ENCODE peak calls at places on chromosomes 3 and 15, in five cellular contexts. One of them, this sample, is unnamed.

GRCh38 chr3:48607519-48607918 is 1.9 kb downstream of the UQCRC1 start:
- DNase-seq in iPS DF 6.9: no peak
- DNase-seq in colonic mucosa: no peak
- DNase-seq in neural progenitor cell: no peak
- DNase-seq in uterus: no peak
- DNase-seq in this sample: no peak

GRCh38 chr3:146967786-146968185 is 362.6 kb upstream of the PLSCR5 start:
- DNase-seq in iPS DF 6.9: no peak
- DNase-seq in colonic mucosa: no peak
- DNase-seq in neural progenitor cell: no peak
- DNase-seq in uterus: no peak
- DNase-seq in this sample: peak; percentile 35

GRCh38 chr15:79673416-79674123 is 223.2 kb downstream of the MTHFS start:
- DNase-seq in iPS DF 6.9: no peak
- DNase-seq in colonic mucosa: no peak
- DNase-seq in neural progenitor cell: peak; percentile 40
- DNase-seq in uterus: no peak
- DNase-seq in this sample: no peak

GRCh38 chr15:90915216-90915807 is 12.2 kb downstream of the MAN2A2 start:
- DNase-seq in iPS DF 6.9: no peak
- DNase-seq in colonic mucosa: no peak
- DNase-seq in neural progenitor cell: no peak
- DNase-seq in uterus: no peak
- DNase-seq in this sample: no peak

GRCh38 chr3:69391554-69391953 is 5.7 kb upstream of the FRMD4B start:
- DNase-seq in iPS DF 6.9: no peak
- DNase-seq in colonic mucosa: no peak
- DNase-seq in neural progenitor cell: no peak
- DNase-seq in uterus: no peak
- DNase-seq in this sample: no peak

GRCh38 chr3:55416381-55416821 is 70.7 kb downstream of the WNT5A start:
- DNase-seq in iPS DF 6.9: no peak
- DNase-seq in colonic mucosa: no peak
- DNase-seq in neural progenitor cell: no peak
- DNase-seq in uterus: no peak
- DNase-seq in this sample: no peak

GRCh38 chr15:41827880-41828746 is at the start of gene JMJD7:
- DNase-seq in iPS DF 6.9: peak; percentile 50
- DNase-seq in colonic mucosa: peak; percentile 98
- DNase-seq in neural progenitor cell: peak; percentile 96
- DNase-seq in uterus: peak; percentile 94
- DNase-seq in this sample: no peak

GRCh38 chr15:62137216-62137884 is 27.7 kb downstream of the C2CD4B start:
- DNase-seq in iPS DF 6.9: no peak
- DNase-seq in colonic mucosa: no peak
- DNase-seq in neural progenitor cell: no peak
- DNase-seq in uterus: no peak
- DNase-seq in this sample: no peak

GRCh38 chr15:66850078-66850991 is 148.3 kb downstream of the SMAD6 start:
- DNase-seq in iPS DF 6.9: no peak
- DNase-seq in colonic mucosa: peak; percentile 17
- DNase-seq in neural progenitor cell: no peak
- DNase-seq in uterus: no peak
- DNase-seq in this sample: no peak

GRCh38 chr3:107545680-107546120 is 22.9 kb downstream of the BBX start:
- DNase-seq in iPS DF 6.9: no peak
- DNase-seq in colonic mucosa: no peak
- DNase-seq in neural progenitor cell: no peak
- DNase-seq in uterus: no peak
- DNase-seq in this sample: no peak

GRCh38 chr3:156818890-156819289 is 7.3 kb upstream of the LEKR1 start:
- DNase-seq in iPS DF 6.9: no peak
- DNase-seq in colonic mucosa: no peak
- DNase-seq in neural progenitor cell: no peak
- DNase-seq in uterus: no peak
- DNase-seq in this sample: no peak

GRCh38 chr3:156817931-156818765 is 8.0 kb upstream of the LEKR1 start:
- DNase-seq in iPS DF 6.9: no peak
- DNase-seq in colonic mucosa: no peak
- DNase-seq in neural progenitor cell: no peak
- DNase-seq in uterus: no peak
- DNase-seq in this sample: no peak

GRCh38 chr3:156816091-156816793 is 9.9 kb upstream of the LEKR1 start:
- DNase-seq in iPS DF 6.9: no peak
- DNase-seq in colonic mucosa: peak; percentile 43
- DNase-seq in neural progenitor cell: peak; percentile 79
- DNase-seq in uterus: peak; percentile 27
- DNase-seq in this sample: no peak

GRCh38 chr3:156814295-156814694 is 11.9 kb upstream of the LEKR1 start:
- DNase-seq in iPS DF 6.9: no peak
- DNase-seq in colonic mucosa: no peak
- DNase-seq in neural progenitor cell: no peak
- DNase-seq in uterus: no peak
- DNase-seq in this sample: no peak

DNA sequence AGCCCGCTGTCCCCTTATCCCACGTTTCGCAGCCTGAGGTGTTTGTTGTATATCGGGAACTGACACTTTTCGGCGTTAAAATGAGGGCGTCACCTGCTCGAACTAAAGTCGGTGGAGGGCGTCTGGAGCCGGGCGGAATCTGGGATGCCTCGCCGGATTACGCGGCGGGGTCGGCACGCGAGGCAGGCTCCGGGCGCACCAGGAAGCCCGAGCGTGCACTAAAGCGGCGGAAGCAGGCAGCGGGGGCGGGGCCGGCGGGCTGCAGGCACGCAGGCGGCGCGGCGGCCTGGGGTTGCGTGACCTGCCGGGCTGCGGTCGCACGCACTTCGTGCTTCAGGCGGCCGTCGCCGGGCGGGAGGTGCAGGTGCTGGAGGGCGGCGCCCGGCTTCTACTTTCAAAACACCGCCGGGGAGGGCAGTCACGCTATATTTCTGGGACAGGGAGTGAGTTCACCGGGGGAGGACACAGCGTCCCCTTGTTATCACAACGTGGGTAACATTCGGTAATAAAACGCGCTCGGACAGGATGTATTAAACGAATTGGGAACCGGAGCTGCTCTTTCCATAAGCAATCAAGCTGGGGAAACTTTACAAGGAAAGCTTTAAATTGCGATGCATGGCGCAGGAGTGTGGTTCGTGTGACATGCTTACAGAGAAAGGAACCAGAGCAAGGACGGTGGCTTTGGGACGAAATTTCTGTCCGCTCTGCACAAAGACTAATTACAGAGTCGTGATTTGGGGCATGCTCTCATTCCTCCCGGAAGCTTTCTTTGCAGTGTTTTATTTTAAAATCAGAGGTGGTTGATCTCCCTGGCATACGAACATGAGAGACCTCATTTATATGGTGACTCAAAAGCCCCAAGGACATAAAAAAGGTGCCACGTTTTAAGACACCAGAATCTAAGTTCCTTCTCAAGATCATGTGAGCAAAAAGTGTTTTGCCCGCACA is 9.1 kb upstream of the LEKR1 start:
- DNase-seq in iPS DF 6.9: no peak
- DNase-seq in colonic mucosa: peak; percentile 88
- DNase-seq in neural progenitor cell: peak; percentile 96
- DNase-seq in uterus: peak; percentile 76
- DNase-seq in this sample: no peak
- H3K36me3 ChIP-seq in iPS DF 6.9: no peaks in the 10 kb centered on the region
- H3K36me3 ChIP-seq in colonic mucosa: no peaks in the 10 kb centered on the region
- H3K36me3 ChIP-seq in neural progenitor cell: no peaks in the 10 kb centered on the region
- H3K36me3 ChIP-seq in uterus: no peaks in the 10 kb centered on the region
- H3K36me3 ChIP-seq in this sample: no peaks in the 10 kb centered on the region

DNA sequence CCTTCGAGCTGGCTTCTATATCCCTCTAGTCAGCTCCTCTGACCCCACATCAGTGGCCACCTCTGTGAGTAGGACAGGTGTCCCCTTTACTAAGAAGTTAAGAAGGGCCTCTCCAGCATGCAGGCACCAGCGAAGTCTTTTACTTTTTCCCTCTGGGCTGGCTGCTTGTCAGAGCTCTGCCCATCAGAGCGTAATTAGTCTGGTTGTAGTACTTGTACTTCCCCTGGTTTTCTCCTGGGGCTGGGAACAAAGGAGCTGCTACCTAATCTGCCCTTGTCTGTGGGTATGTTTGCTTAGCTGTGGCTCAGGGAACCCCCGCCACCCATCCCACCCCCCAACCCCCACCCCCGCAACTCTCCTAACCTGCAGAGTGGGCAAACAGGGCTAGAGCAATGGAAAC is 27.4 kb upstream of the ALPK3 start:
- DNase-seq in iPS DF 6.9: no peak
- DNase-seq in colonic mucosa: no peak
- DNase-seq in neural progenitor cell: peak; percentile 54
- DNase-seq in uterus: no peak
- DNase-seq in this sample: no peak
- H3K36me3 ChIP-seq in iPS DF 6.9: no peaks in the 10 kb centered on the region
- H3K36me3 ChIP-seq in colonic mucosa: peaks cover 9% of the 10 kb centered on the region
- H3K36me3 ChIP-seq in neural progenitor cell: peaks cover 4% of the 10 kb centered on the region
- H3K36me3 ChIP-seq in uterus: no peaks in the 10 kb centered on the region
- H3K36me3 ChIP-seq in this sample: peaks cover 50% of the 10 kb centered on the region

GRCh38 chr3:47004369-47005211 is 25.1 kb downstream of the NBEAL2 start:
- DNase-seq in iPS DF 6.9: no peak
- DNase-seq in colonic mucosa: no peak
- DNase-seq in neural progenitor cell: no peak
- DNase-seq in uterus: peak; percentile 12
- DNase-seq in this sample: no peak
- H3K36me3 ChIP-seq in iPS DF 6.9: peaks cover 46% of the 10 kb centered on the region
- H3K36me3 ChIP-seq in colonic mucosa: peaks cover 18% of the 10 kb centered on the region
- H3K36me3 ChIP-seq in neural progenitor cell: no peaks in the 10 kb centered on the region
- H3K36me3 ChIP-seq in uterus: no peaks in the 10 kb centered on the region
- H3K36me3 ChIP-seq in this sample: no peaks in the 10 kb centered on the region

GRCh38 chr3:141519587-141519986 is 32.8 kb downstream of the RASA2 start:
- DNase-seq in iPS DF 6.9: no peak
- DNase-seq in colonic mucosa: no peak
- DNase-seq in neural progenitor cell: no peak
- DNase-seq in uterus: no peak
- DNase-seq in this sample: no peak
- H3K36me3 ChIP-seq in iPS DF 6.9: no peaks in the 10 kb centered on the region
- H3K36me3 ChIP-seq in colonic mucosa: no peaks in the 10 kb centered on the region
- H3K36me3 ChIP-seq in neural progenitor cell: peaks cover 7% of the 10 kb centered on the region
- H3K36me3 ChIP-seq in uterus: no peaks in the 10 kb centered on the region
- H3K36me3 ChIP-seq in this sample: peaks cover 22% of the 10 kb centered on the region

DNA sequence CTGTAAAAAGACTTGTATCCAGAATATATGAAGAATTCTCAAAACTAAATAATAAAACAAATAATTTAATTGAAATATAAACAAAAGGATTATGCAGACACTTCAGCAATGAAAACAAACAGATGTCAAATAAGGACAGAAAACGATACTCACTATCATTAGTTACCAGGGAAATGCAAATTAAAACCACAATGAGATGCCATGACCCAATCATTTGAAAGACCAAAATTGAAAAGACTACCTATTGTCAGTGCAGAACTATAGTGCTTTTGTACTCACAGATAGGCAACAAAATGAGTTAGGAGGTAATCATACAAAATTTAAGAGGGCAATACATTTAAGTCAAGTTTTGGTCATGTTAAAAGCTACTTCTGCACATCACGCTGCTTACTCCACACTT is 31.6 kb upstream of the OR5K4 start:
- DNase-seq in iPS DF 6.9: no peak
- DNase-seq in colonic mucosa: no peak
- DNase-seq in neural progenitor cell: no peak
- DNase-seq in uterus: no peak
- DNase-seq in this sample: no peak
- H3K36me3 ChIP-seq in iPS DF 6.9: no peaks in the 10 kb centered on the region
- H3K36me3 ChIP-seq in colonic mucosa: no peaks in the 10 kb centered on the region
- H3K36me3 ChIP-seq in neural progenitor cell: no peaks in the 10 kb centered on the region
- H3K36me3 ChIP-seq in uterus: no peaks in the 10 kb centered on the region
- H3K36me3 ChIP-seq in this sample: no peaks in the 10 kb centered on the region

GRCh38 chr3:65902304-65902793 is 136.4 kb downstream of the MAGI1 start:
- DNase-seq in iPS DF 6.9: peak; percentile 48
- DNase-seq in colonic mucosa: peak; percentile 69
- DNase-seq in neural progenitor cell: peak; percentile 50
- DNase-seq in uterus: no peak
- DNase-seq in this sample: no peak

GRCh38 chr3:65899226-65899625 is 139.5 kb downstream of the MAGI1 start:
- DNase-seq in iPS DF 6.9: no peak
- DNase-seq in colonic mucosa: no peak
- DNase-seq in neural progenitor cell: no peak
- DNase-seq in uterus: no peak
- DNase-seq in this sample: no peak

GRCh38 chr3:65905648-65906211 is 133.0 kb downstream of the MAGI1 start:
- DNase-seq in iPS DF 6.9: no peak
- DNase-seq in colonic mucosa: no peak
- DNase-seq in neural progenitor cell: no peak
- DNase-seq in uterus: no peak
- DNase-seq in this sample: no peak

GRCh38 chr3:65904016-65904415 is 134.7 kb downstream of the MAGI1 start:
- DNase-seq in iPS DF 6.9: no peak
- DNase-seq in colonic mucosa: no peak
- DNase-seq in neural progenitor cell: no peak
- DNase-seq in uterus: no peak
- DNase-seq in this sample: no peak

GRCh38 chr3:65901236-65901635 is 137.5 kb downstream of the MAGI1 start:
- DNase-seq in iPS DF 6.9: no peak
- DNase-seq in colonic mucosa: no peak
- DNase-seq in neural progenitor cell: no peak
- DNase-seq in uterus: no peak
- DNase-seq in this sample: no peak
- H3K36me3 ChIP-seq in iPS DF 6.9: no peaks in the 10 kb centered on the region
- H3K36me3 ChIP-seq in colonic mucosa: no peaks in the 10 kb centered on the region
- H3K36me3 ChIP-seq in neural progenitor cell: no peaks in the 10 kb centered on the region
- H3K36me3 ChIP-seq in uterus: no peaks in the 10 kb centered on the region
- H3K36me3 ChIP-seq in this sample: no peaks in the 10 kb centered on the region

GRCh38 chr15:92899910-92900711 is at the start of gene CHD2:
- DNase-seq in iPS DF 6.9: no peak
- DNase-seq in colonic mucosa: peak; percentile 86
- DNase-seq in neural progenitor cell: peak; percentile 91
- DNase-seq in uterus: peak; percentile 51
- DNase-seq in this sample: no peak
- H3K36me3 ChIP-seq in iPS DF 6.9: no peaks in the 10 kb centered on the region
- H3K36me3 ChIP-seq in colonic mucosa: no peaks in the 10 kb centered on the region
- H3K36me3 ChIP-seq in neural progenitor cell: peaks cover 50% of the 10 kb centered on the region
- H3K36me3 ChIP-seq in uterus: no peaks in the 10 kb centered on the region
- H3K36me3 ChIP-seq in this sample: peaks cover 68% of the 10 kb centered on the region

GRCh38 chr3:144942093-144942492 is 970.5 kb downstream of the DIPK2A start:
- DNase-seq in iPS DF 6.9: no peak
- DNase-seq in colonic mucosa: no peak
- DNase-seq in neural progenitor cell: no peak
- DNase-seq in uterus: no peak
- DNase-seq in this sample: no peak
- H3K36me3 ChIP-seq in iPS DF 6.9: no peaks in the 10 kb centered on the region
- H3K36me3 ChIP-seq in colonic mucosa: no peaks in the 10 kb centered on the region
- H3K36me3 ChIP-seq in neural progenitor cell: no peaks in the 10 kb centered on the region
- H3K36me3 ChIP-seq in uterus: no peaks in the 10 kb centered on the region
- H3K36me3 ChIP-seq in this sample: no peaks in the 10 kb centered on the region

GRCh38 chr15:88900982-88901418 is 5.7 kb upstream of the HAPLN3 start:
- DNase-seq in iPS DF 6.9: no peak
- DNase-seq in colonic mucosa: no peak
- DNase-seq in neural progenitor cell: no peak
- DNase-seq in uterus: no peak
- DNase-seq in this sample: no peak
- H3K36me3 ChIP-seq in iPS DF 6.9: peaks cover 56% of the 10 kb centered on the region
- H3K36me3 ChIP-seq in colonic mucosa: no peaks in the 10 kb centered on the region
- H3K36me3 ChIP-seq in neural progenitor cell: no peaks in the 10 kb centered on the region
- H3K36me3 ChIP-seq in uterus: no peaks in the 10 kb centered on the region
- H3K36me3 ChIP-seq in this sample: no peaks in the 10 kb centered on the region

This sample was measured in SK-N-MC.